ENCODE peak calls at places on chromosomes 7 and 10, in six cellular contexts. One of them, this sample, is unnamed.

GRCh38 chr10:4285121-4285520 is 500.1 kb upstream of the KLF6 start:
- DNase-seq in AG09319: no peak
- DNase-seq in NCI-H82: no peak
- DNase-seq in KG1: no peak
- DNase-seq in activated T-cell treated with anti-CD3 and anti-CD28 coated beads for 1 hour: no peak
- DNase-seq in EH: peak
- DNase-seq in this sample: no peak

GRCh38 chr10:93115661-93116383 is 42.1 kb downstream of the CYP26A1 start:
- DNase-seq in NCI-H82: peak
- DNase-seq in KG1: peak
- DNase-seq in EH: peak
- DNase-seq in activated T-cell treated with anti-CD3 and anti-CD28 coated beads for 1 hour: peak
- DNase-seq in AG09319: no peak
- DNase-seq in this sample: no peak

GRCh38 chr10:10942441-10942840 is 75.2 kb upstream of the CELF2 start:
- DNase-seq in EH: peak
- DNase-seq in activated T-cell treated with anti-CD3 and anti-CD28 coated beads for 1 hour: no peak
- DNase-seq in NCI-H82: no peak
- DNase-seq in AG09319: no peak
- DNase-seq in KG1: no peak
- DNase-seq in this sample: no peak

GRCh38 chr7:10767771-10768170 is 205.9 kb upstream of the PHF14 start:
- DNase-seq in NCI-H82: no peak
- DNase-seq in activated T-cell treated with anti-CD3 and anti-CD28 coated beads for 1 hour: no peak
- DNase-seq in AG09319: no peak
- DNase-seq in KG1: no peak
- DNase-seq in EH: no peak
- DNase-seq in this sample: no peak

GRCh38 chr10:28664369-28664740 is 13.0 kb upstream of the BAMBI start:
- DNase-seq in NCI-H82: no peak
- DNase-seq in KG1: no peak
- DNase-seq in activated T-cell treated with anti-CD3 and anti-CD28 coated beads for 1 hour: no peak
- DNase-seq in EH: peak
- DNase-seq in AG09319: no peak
- DNase-seq in this sample: no peak

GRCh38 chr10:111129348-111129747 is 52.5 kb downstream of the ADRA2A start:
- DNase-seq in EH: no peak
- DNase-seq in AG09319: no peak
- DNase-seq in activated T-cell treated with anti-CD3 and anti-CD28 coated beads for 1 hour: no peak
- DNase-seq in NCI-H82: peak
- DNase-seq in KG1: no peak
- DNase-seq in this sample: no peak

GRCh38 chr10:120782336-120782735 is 68.8 kb upstream of the WDR11 start:
- DNase-seq in KG1: no peak
- DNase-seq in EH: no peak
- DNase-seq in activated T-cell treated with anti-CD3 and anti-CD28 coated beads for 1 hour: no peak
- DNase-seq in AG09319: no peak
- DNase-seq in NCI-H82: no peak
- DNase-seq in this sample: no peak

GRCh38 chr10:9081253-9081652 is 1026.8 kb downstream of the GATA3 start:
- DNase-seq in KG1: no peak
- DNase-seq in activated T-cell treated with anti-CD3 and anti-CD28 coated beads for 1 hour: no peak
- DNase-seq in NCI-H82: no peak
- DNase-seq in EH: no peak
- DNase-seq in AG09319: no peak
- DNase-seq in this sample: no peak

GRCh38 chr7:26690135-26690534 is 174.3 kb downstream of the SKAP2 start:
- DNase-seq in NCI-H82: no peak
- DNase-seq in KG1: no peak
- DNase-seq in activated T-cell treated with anti-CD3 and anti-CD28 coated beads for 1 hour: no peak
- DNase-seq in AG09319: no peak
- DNase-seq in EH: no peak
- DNase-seq in this sample: no peak

GRCh38 chr7:93949468-93949867 is 27.9 kb downstream of the GNG11 start:
- DNase-seq in EH: peak
- DNase-seq in NCI-H82: no peak
- DNase-seq in activated T-cell treated with anti-CD3 and anti-CD28 coated beads for 1 hour: no peak
- DNase-seq in AG09319: peak
- DNase-seq in KG1: no peak
- DNase-seq in this sample: no peak

GRCh38 chr10:85601526-85601925 is 765.1 kb downstream of the GRID1 start:
- DNase-seq in KG1: no peak
- DNase-seq in activated T-cell treated with anti-CD3 and anti-CD28 coated beads for 1 hour: no peak
- DNase-seq in EH: no peak
- DNase-seq in AG09319: no peak
- DNase-seq in NCI-H82: no peak
- DNase-seq in this sample: no peak

GRCh38 chr10:11823122-11823988 is at the start of gene PROSER2:
- DNase-seq in KG1: no peak
- DNase-seq in NCI-H82: no peak
- DNase-seq in activated T-cell treated with anti-CD3 and anti-CD28 coated beads for 1 hour: peak
- DNase-seq in AG09319: no peak
- DNase-seq in EH: peak
- DNase-seq in this sample: no peak

GRCh38 chr7:116271161-116271979 is 61.0 kb downstream of the TES start:
- DNase-seq in NCI-H82: no peak
- DNase-seq in activated T-cell treated with anti-CD3 and anti-CD28 coated beads for 1 hour: no peak
- DNase-seq in AG09319: no peak
- DNase-seq in KG1: no peak
- DNase-seq in EH: peak
- DNase-seq in this sample: no peak

GRCh38 chr10:111590703-111591102 is 513.9 kb downstream of the ADRA2A start:
- DNase-seq in activated T-cell treated with anti-CD3 and anti-CD28 coated beads for 1 hour: no peak
- DNase-seq in AG09319: no peak
- DNase-seq in NCI-H82: no peak
- DNase-seq in EH: no peak
- DNase-seq in KG1: no peak
- DNase-seq in this sample: no peak

GRCh38 chr7:29883462-29884398 is 77.4 kb downstream of the WIPF3 start:
- DNase-seq in activated T-cell treated with anti-CD3 and anti-CD28 coated beads for 1 hour: no peak
- DNase-seq in EH: no peak
- DNase-seq in KG1: no peak
- DNase-seq in AG09319: no peak
- DNase-seq in NCI-H82: no peak
- DNase-seq in this sample: no peak

GRCh38 chr7:44733708-44734481 is 14.8 kb upstream of the ZMIZ2 start:
- DNase-seq in AG09319: no peak
- DNase-seq in KG1: no peak
- DNase-seq in activated T-cell treated with anti-CD3 and anti-CD28 coated beads for 1 hour: no peak
- DNase-seq in EH: peak
- DNase-seq in NCI-H82: no peak
- DNase-seq in this sample: no peak

GRCh38 chr7:1070544-1071342 is 17.2 kb upstream of the GPER1 start:
- DNase-seq in NCI-H82: no peak
- DNase-seq in AG09319: no peak
- DNase-seq in KG1: no peak
- DNase-seq in EH: no peak
- DNase-seq in activated T-cell treated with anti-CD3 and anti-CD28 coated beads for 1 hour: no peak
- DNase-seq in this sample: no peak

GRCh38 chr7:45885264-45885882 is 2.9 kb upstream of the IGFBP1 start:
- DNase-seq in AG09319: no peak
- DNase-seq in activated T-cell treated with anti-CD3 and anti-CD28 coated beads for 1 hour: no peak
- DNase-seq in EH: peak
- DNase-seq in NCI-H82: no peak
- DNase-seq in KG1: no peak
- DNase-seq in this sample: no peak

GRCh38 chr10:132458595-132459251 is 61.7 kb downstream of the PWWP2B start:
- DNase-seq in NCI-H82: peak
- DNase-seq in EH: peak
- DNase-seq in activated T-cell treated with anti-CD3 and anti-CD28 coated beads for 1 hour: peak
- DNase-seq in AG09319: no peak
- DNase-seq in KG1: peak
- DNase-seq in this sample: no peak

GRCh38 chr7:141701489-141702046 is 398 bp downstream of the DENND11 start:
- DNase-seq in AG09319: no peak
- DNase-seq in activated T-cell treated with anti-CD3 and anti-CD28 coated beads for 1 hour: peak
- DNase-seq in KG1: no peak
- DNase-seq in NCI-H82: peak
- DNase-seq in EH: peak
- DNase-seq in this sample: no peak

GRCh38 chr7:274262-274661 is 15.7 kb upstream of the FOXL3 start:
- DNase-seq in AG09319: no peak
- DNase-seq in KG1: no peak
- DNase-seq in activated T-cell treated with anti-CD3 and anti-CD28 coated beads for 1 hour: no peak
- DNase-seq in EH: no peak
- DNase-seq in NCI-H82: no peak
- DNase-seq in this sample: peak

GRCh38 chr10:48466611-48467240 is 138.1 kb downstream of the ARHGAP22 start:
- DNase-seq in EH: no peak
- DNase-seq in KG1: no peak
- DNase-seq in AG09319: no peak
- DNase-seq in NCI-H82: no peak
- DNase-seq in activated T-cell treated with anti-CD3 and anti-CD28 coated beads for 1 hour: no peak
- DNase-seq in this sample: no peak

GRCh38 chr7:27300401-27300800 is 57.8 kb downstream of the EVX1 start:
- DNase-seq in activated T-cell treated with anti-CD3 and anti-CD28 coated beads for 1 hour: no peak
- DNase-seq in KG1: no peak
- DNase-seq in NCI-H82: no peak
- DNase-seq in AG09319: no peak
- DNase-seq in EH: peak
- DNase-seq in this sample: no peak

GRCh38 chr7:491292-491957 is 28.2 kb downstream of the PDGFA start:
- DNase-seq in EH: no peak
- DNase-seq in activated T-cell treated with anti-CD3 and anti-CD28 coated beads for 1 hour: no peak
- DNase-seq in AG09319: no peak
- DNase-seq in NCI-H82: no peak
- DNase-seq in KG1: no peak
- DNase-seq in this sample: no peak

GRCh38 chr10:60937784-60938654 is 6.0 kb downstream of the RHOBTB1 start:
- DNase-seq in AG09319: no peak
- DNase-seq in NCI-H82: no peak
- DNase-seq in activated T-cell treated with anti-CD3 and anti-CD28 coated beads for 1 hour: no peak
- DNase-seq in KG1: no peak
- DNase-seq in EH: peak
- DNase-seq in this sample: no peak

GRCh38 chr7:33725641-33726040 is 179.7 kb upstream of the BMPER start:
- DNase-seq in KG1: no peak
- DNase-seq in AG09319: no peak
- DNase-seq in activated T-cell treated with anti-CD3 and anti-CD28 coated beads for 1 hour: no peak
- DNase-seq in NCI-H82: no peak
- DNase-seq in EH: no peak
- DNase-seq in this sample: no peak

GRCh38 chr10:97792058-97792721 is 20.4 kb upstream of the SFRP5 start:
- DNase-seq in NCI-H82: peak
- DNase-seq in activated T-cell treated with anti-CD3 and anti-CD28 coated beads for 1 hour: peak
- DNase-seq in AG09319: peak
- DNase-seq in EH: peak
- DNase-seq in KG1: peak
- DNase-seq in this sample: no peak

GRCh38 chr10:44384601-44385422 is at the start of gene CXCL12:
- DNase-seq in NCI-H82: no peak
- DNase-seq in KG1: no peak
- DNase-seq in EH: peak
- DNase-seq in activated T-cell treated with anti-CD3 and anti-CD28 coated beads for 1 hour: no peak
- DNase-seq in AG09319: no peak
- DNase-seq in this sample: no peak

GRCh38 chr7:37085600-37085999 is 361.3 kb upstream of the AOAH start:
- DNase-seq in KG1: no peak
- DNase-seq in EH: no peak
- DNase-seq in activated T-cell treated with anti-CD3 and anti-CD28 coated beads for 1 hour: no peak
- DNase-seq in AG09319: no peak
- DNase-seq in NCI-H82: no peak
- DNase-seq in this sample: no peak

GRCh38 chr7:155509725-155510551 is 36.4 kb downstream of the CNPY1 start:
- DNase-seq in AG09319: no peak
- DNase-seq in NCI-H82: peak
- DNase-seq in activated T-cell treated with anti-CD3 and anti-CD28 coated beads for 1 hour: no peak
- DNase-seq in KG1: no peak
- DNase-seq in EH: no peak
- DNase-seq in this sample: no peak

GRCh38 chr7:116211006-116211912 is 920 bp downstream of the TES start:
- DNase-seq in KG1: no peak
- DNase-seq in AG09319: no peak
- DNase-seq in activated T-cell treated with anti-CD3 and anti-CD28 coated beads for 1 hour: peak
- DNase-seq in EH: peak
- DNase-seq in NCI-H82: peak
- DNase-seq in this sample: peak

GRCh38 chr7:25262586-25262985 is 34.3 kb upstream of the NPVF start:
- DNase-seq in EH: peak
- DNase-seq in activated T-cell treated with anti-CD3 and anti-CD28 coated beads for 1 hour: no peak
- DNase-seq in AG09319: no peak
- DNase-seq in KG1: no peak
- DNase-seq in NCI-H82: no peak
- DNase-seq in this sample: no peak

GRCh38 chr7:128887169-128888038 is 23.1 kb downstream of the KCP start:
- DNase-seq in AG09319: no peak
- DNase-seq in EH: no peak
- DNase-seq in activated T-cell treated with anti-CD3 and anti-CD28 coated beads for 1 hour: no peak
- DNase-seq in KG1: no peak
- DNase-seq in NCI-H82: no peak
- DNase-seq in this sample: no peak

GRCh38 chr7:25037325-25037724 is 57.3 kb upstream of the OSBPL3 start:
- DNase-seq in EH: no peak
- DNase-seq in AG09319: no peak
- DNase-seq in NCI-H82: no peak
- DNase-seq in KG1: no peak
- DNase-seq in activated T-cell treated with anti-CD3 and anti-CD28 coated beads for 1 hour: no peak
- DNase-seq in this sample: no peak

GRCh38 chr7:73671317-73671651 is 3.7 kb downstream of the VPS37D start:
- DNase-seq in KG1: no peak
- DNase-seq in EH: no peak
- DNase-seq in AG09319: no peak
- DNase-seq in activated T-cell treated with anti-CD3 and anti-CD28 coated beads for 1 hour: no peak
- DNase-seq in NCI-H82: no peak
- DNase-seq in this sample: no peak